ENCODE peak calls at places on chromosome 22, in nine cellular contexts. Y is germinal center; L is effector CD4-positive, alpha-beta T cell; O is activated CD4-positive, CD25-positive, alpha-beta regulatory T cell; B is stimulated activated CD4-positive, alpha-beta T cell treated with anti-CD3 and anti-CD28 coated beads, Interleukin-2, amount 100 ng/mL, for 24 hours; N is activated naive CD8-positive, alpha-beta T cell treated with anti-CD3 and anti-CD28 coated beads for 36 hours; K is kidney; F is NCI-H1092; E is WERI-Rb-1. I is an unnamed sample.

GRCh38 chr22:37894939-37895670 is 11.0 kb upstream of the MICALL1 start:
- DNase-seq in Y (no peak), L (no peak), O (no peak), B (no peak), N (no peak), K (no peak), F (no peak), E (no peak), I (no peak)

GRCh38 chr22:44587004-44587793 is 89.2 kb upstream of the RTL6 start:
- DNase-seq in Y (no peak), L (no peak), O (no peak), B (no peak), N (peak; percentile 16), K (peak; percentile 70), F (peak; percentile 30), E (no peak), I (no peak)

GRCh38 chr22:39631857-39632256 is 61.3 kb downstream of the CACNA1I start:
- DNase-seq in Y (no peak), L (no peak), O (no peak), B (no peak), N (no peak), K (no peak), F (no peak), E (peak; percentile 39), I (no peak)

GRCh38 chr22:29700949-29701927 is 18.6 kb upstream of the CABP7 start:
- DNase-seq in Y (peak; percentile 55), L (no peak), O (no peak), B (no peak), N (no peak), K (no peak), F (peak; percentile 77), E (peak; percentile 65), I (peak; percentile 34)

GRCh38 chr22:38832005-38832978 is 11.5 kb downstream of the NPTXR start:
- DNase-seq in Y (no peak), L (no peak), O (no peak), B (no peak), N (no peak), K (no peak), F (peak; percentile 84), E (no peak), I (no peak)

GRCh38 chr22:39013923-39014722 is at the start of gene APOBEC3C:
- DNase-seq in Y (peak; percentile 73), L (peak; percentile 62), O (peak; percentile 53), B (peak; percentile 78), N (peak; percentile 83), K (peak; percentile 91), F (no peak), E (peak; percentile 72), I (peak; percentile 87)

GRCh38 chr22:47622541-47622940 is 860.1 kb downstream of the TBC1D22A start:
- DNase-seq in Y (no peak), L (no peak), O (no peak), B (no peak), N (no peak), K (no peak), F (no peak), E (no peak), I (no peak)

GRCh38 chr22:38017272-38017920 is 33.0 kb upstream of the SOX10 start:
- DNase-seq in Y (no peak), L (no peak), O (no peak), B (no peak), N (no peak), K (peak; percentile 91), F (no peak), E (no peak), I (no peak)